ENCODE peak calls at places on chromosome 3, in ten cellular contexts. One of them, this sample, is unnamed.

GRCh38 chr3:127688416-127689265 is 15.9 kb downstream of the ABTB1 start:
- DNase-seq in NCI-H774: no peak
- DNase-seq in activated T-helper 2 cell treated with anti-CD3 and anti-CD28 coated beads, Interferon-gamma antibody, Interleukin-2, Interleukin-4, amounts not matched to agents 10 μg/mL and 5 μg/mL and 100 μg/mL, durations not matched to agents 14 hours and 24 hours and 36 hours: no peak
- DNase-seq in HCT116: no peak
- DNase-seq in left ventricle myocardium superior: no peak
- DNase-seq in EL: peak
- DNase-seq in effector memory CD4-positive, alpha-beta T cell: no peak
- DNase-seq in esophagus squamous epithelium: no peak
- DNase-seq in Calu3: no peak
- DNase-seq in M059J: peak
- DNase-seq in this sample: no peak

GRCh38 chr3:84961492-84962255 is 2.9 kb downstream of the CADM2 start:
- DNase-seq in Calu3: no peak
- DNase-seq in activated T-helper 2 cell treated with anti-CD3 and anti-CD28 coated beads, Interferon-gamma antibody, Interleukin-2, Interleukin-4, amounts not matched to agents 10 μg/mL and 5 μg/mL and 100 μg/mL, durations not matched to agents 14 hours and 24 hours and 36 hours: no peak
- DNase-seq in left ventricle myocardium superior: no peak
- DNase-seq in HCT116: no peak
- DNase-seq in NCI-H774: no peak
- DNase-seq in effector memory CD4-positive, alpha-beta T cell: no peak
- DNase-seq in M059J: no peak
- DNase-seq in esophagus squamous epithelium: no peak
- DNase-seq in EL: no peak
- DNase-seq in this sample: no peak

GRCh38 chr3:13642597-13642996 is 93.7 kb downstream of the FBLN2 start:
- DNase-seq in activated T-helper 2 cell treated with anti-CD3 and anti-CD28 coated beads, Interferon-gamma antibody, Interleukin-2, Interleukin-4, amounts not matched to agents 10 μg/mL and 5 μg/mL and 100 μg/mL, durations not matched to agents 14 hours and 24 hours and 36 hours: no peak
- DNase-seq in Calu3: no peak
- DNase-seq in HCT116: no peak
- DNase-seq in M059J: peak
- DNase-seq in left ventricle myocardium superior: no peak
- DNase-seq in effector memory CD4-positive, alpha-beta T cell: no peak
- DNase-seq in EL: peak
- DNase-seq in NCI-H774: no peak
- DNase-seq in esophagus squamous epithelium: no peak
- DNase-seq in this sample: no peak

GRCh38 chr3:175951047-175951694 is 1092.0 kb downstream of the NAALADL2 start:
- DNase-seq in NCI-H774: no peak
- DNase-seq in effector memory CD4-positive, alpha-beta T cell: no peak
- DNase-seq in activated T-helper 2 cell treated with anti-CD3 and anti-CD28 coated beads, Interferon-gamma antibody, Interleukin-2, Interleukin-4, amounts not matched to agents 10 μg/mL and 5 μg/mL and 100 μg/mL, durations not matched to agents 14 hours and 24 hours and 36 hours: no peak
- DNase-seq in EL: peak
- DNase-seq in Calu3: no peak
- DNase-seq in esophagus squamous epithelium: no peak
- DNase-seq in M059J: peak
- DNase-seq in HCT116: no peak
- DNase-seq in left ventricle myocardium superior: no peak
- DNase-seq in this sample: no peak

GRCh38 chr3:99319450-99319849 is 318.9 kb upstream of the COL8A1 start:
- DNase-seq in Calu3: no peak
- DNase-seq in M059J: peak
- DNase-seq in left ventricle myocardium superior: no peak
- DNase-seq in esophagus squamous epithelium: no peak
- DNase-seq in EL: peak
- DNase-seq in HCT116: no peak
- DNase-seq in NCI-H774: no peak
- DNase-seq in effector memory CD4-positive, alpha-beta T cell: no peak
- DNase-seq in activated T-helper 2 cell treated with anti-CD3 and anti-CD28 coated beads, Interferon-gamma antibody, Interleukin-2, Interleukin-4, amounts not matched to agents 10 μg/mL and 5 μg/mL and 100 μg/mL, durations not matched to agents 14 hours and 24 hours and 36 hours: no peak
- DNase-seq in this sample: no peak

GRCh38 chr3:99901200-99901926 is 83.7 kb downstream of the CMSS1 start:
- DNase-seq in activated T-helper 2 cell treated with anti-CD3 and anti-CD28 coated beads, Interferon-gamma antibody, Interleukin-2, Interleukin-4, amounts not matched to agents 10 μg/mL and 5 μg/mL and 100 μg/mL, durations not matched to agents 14 hours and 24 hours and 36 hours: no peak
- DNase-seq in M059J: peak
- DNase-seq in NCI-H774: peak
- DNase-seq in left ventricle myocardium superior: no peak
- DNase-seq in HCT116: peak
- DNase-seq in Calu3: peak
- DNase-seq in effector memory CD4-positive, alpha-beta T cell: no peak
- DNase-seq in EL: peak
- DNase-seq in esophagus squamous epithelium: no peak
- DNase-seq in this sample: no peak

GRCh38 chr3:146035366-146035765 is 125.6 kb downstream of the PLOD2 start:
- DNase-seq in effector memory CD4-positive, alpha-beta T cell: no peak
- DNase-seq in esophagus squamous epithelium: no peak
- DNase-seq in left ventricle myocardium superior: no peak
- DNase-seq in HCT116: no peak
- DNase-seq in EL: peak
- DNase-seq in Calu3: no peak
- DNase-seq in NCI-H774: no peak
- DNase-seq in M059J: peak
- DNase-seq in activated T-helper 2 cell treated with anti-CD3 and anti-CD28 coated beads, Interferon-gamma antibody, Interleukin-2, Interleukin-4, amounts not matched to agents 10 μg/mL and 5 μg/mL and 100 μg/mL, durations not matched to agents 14 hours and 24 hours and 36 hours: no peak
- DNase-seq in this sample: no peak

GRCh38 chr3:156206157-156206556 is 85.8 kb downstream of the KCNAB1 start:
- DNase-seq in effector memory CD4-positive, alpha-beta T cell: no peak
- DNase-seq in left ventricle myocardium superior: no peak
- DNase-seq in HCT116: no peak
- DNase-seq in NCI-H774: no peak
- DNase-seq in Calu3: no peak
- DNase-seq in EL: peak
- DNase-seq in M059J: peak
- DNase-seq in activated T-helper 2 cell treated with anti-CD3 and anti-CD28 coated beads, Interferon-gamma antibody, Interleukin-2, Interleukin-4, amounts not matched to agents 10 μg/mL and 5 μg/mL and 100 μg/mL, durations not matched to agents 14 hours and 24 hours and 36 hours: no peak
- DNase-seq in esophagus squamous epithelium: no peak
- DNase-seq in this sample: no peak